ENCODE peak calls at places on chromosomes 4 and X, in eight cellular contexts. G is NCI-H446 treated with DMSO at 0.1 percent for 48 hours, W is right lobe of liver, T is HCEC 1CT, E is iPS-NIHi11, N is posterior vena cava, I is NCI-H2029, H is germinal center. V is an unnamed sample.

GRCh38 chrX:19628006-19628575 is 112.8 kb upstream of the MAP3K15 start:
- DNase-seq in G (no peak), W (no peak), T (no peak), E (no peak), N (no peak), I (no peak), H (no peak), V (no peak)

GRCh38 chr4:47914926-47915237 is 499 bp upstream of the NFXL1 start:
- DNase-seq in G (no peak), W (no peak), T (no peak), E (no peak), N (no peak), I (no peak), H (no peak), V (no peak)

GRCh38 chrX:25523574-25523973 is 507.8 kb upstream of the ARX start:
- DNase-seq in G (peak), W (no peak), T (no peak), E (peak), N (no peak), I (no peak), H (no peak), V (peak)

GRCh38 chrX:126770179-126770578 is 49.4 kb upstream of the PRR32 start:
- DNase-seq in G (no peak), W (no peak), T (no peak), E (peak), N (no peak), I (peak), H (no peak), V (no peak)

GRCh38 chrX:120459313-120459712 is 9.8 kb downstream of the LAMP2 start:
- DNase-seq in G (no peak), W (no peak), T (no peak), E (no peak), N (no peak), I (no peak), H (no peak), V (no peak)

GRCh38 chrX:100674705-100675104 is 30.7 kb downstream of the SRPX2 start:
- DNase-seq in G (no peak), W (no peak), T (no peak), E (no peak), N (no peak), I (no peak), H (peak), V (no peak)

GRCh38 chr4:3820016-3820805 is 54.0 kb downstream of the ADRA2C start:
- DNase-seq in G (no peak), W (peak), T (no peak), E (no peak), N (no peak), I (no peak), H (no peak), V (no peak)

GRCh38 chrX:96006281-96006680 is 678.4 kb upstream of the DIAPH2 start:
- DNase-seq in G (no peak), W (no peak), T (no peak), E (no peak), N (no peak), I (no peak), H (no peak), V (no peak)

GRCh38 chr4:121669163-121669550 is 27.6 kb downstream of the ANXA5 start:
- DNase-seq in G (no peak), W (no peak), T (no peak), E (no peak), N (no peak), I (no peak), H (no peak), V (peak)

GRCh38 chr4:54550415-54551171 is 107.2 kb upstream of the KIT start:
- DNase-seq in G (no peak), W (no peak), T (peak), E (peak), N (no peak), I (no peak), H (no peak), V (no peak)

GRCh38 chr4:90000995-90001394 is 106.3 kb downstream of the MMRN1 start:
- DNase-seq in G (peak), W (no peak), T (no peak), E (no peak), N (no peak), I (peak), H (no peak), V (no peak)

GRCh38 chrX:1657367-1658082 is 42.7 kb downstream of the ASMT start:
- DNase-seq in G (no peak), W (no peak), T (no peak), E (no peak), N (peak), I (no peak), H (peak), V (no peak)

GRCh38 chrX:30414144-30414543 is 105.0 kb upstream of the NR0B1 start:
- DNase-seq in G (no peak), W (no peak), T (no peak), E (no peak), N (no peak), I (no peak), H (no peak), V (no peak)

V was measured in fibroblast of the conjunctiva.